ENCODE peak calls at places on chromosomes 3 and 15, in eight cellular contexts. W is astrocyte, L is pancreas, S is hepatocyte, Z is neural progenitor cell, T is spleen, N is fibroblast of lung, M is DND-41. I is an unnamed sample.

GRCh38 chr3:99747915-99748314 is 69.7 kb upstream of the CMSS1 start:
- DNase-seq in N (peak; percentile 70), S (peak; percentile 28), Z (peak; percentile 27), T (no peak), M (no peak), L (no peak), W (peak; percentile 45), I (no peak)

GRCh38 chr3:187919018-187919417 is 173.8 kb upstream of the BCL6 start:
- DNase-seq in N (peak; percentile 65), Z (no peak), M (peak; percentile 81), T (no peak), L (no peak), W (peak; percentile 60), S (no peak), I (no peak)

GRCh38 chr15:67307889-67308597 is 53.5 kb downstream of the IQCH start:
- DNase-seq in M (no peak), N (no peak), W (no peak), L (no peak), T (no peak), Z (peak; percentile 23), S (no peak), I (no peak)

GRCh38 chr3:31014317-31015040 is 120.0 kb upstream of the GADL1 start:
- DNase-seq in L (no peak), M (no peak), W (peak; percentile 70), N (peak; percentile 77), S (no peak), T (no peak), Z (no peak), I (no peak)

GRCh38 chr15:78791357-78791756 is 19.9 kb downstream of the ADAMTS7 start:
- DNase-seq in M (no peak), W (no peak), L (no peak), N (no peak), S (no peak), Z (no peak), T (no peak), I (no peak)

GRCh38 chr15:89686522-89686921 is 4.0 kb downstream of the PEX11A start:
- DNase-seq in W (no peak), S (no peak), T (no peak), Z (no peak), L (no peak), N (no peak), M (no peak), I (no peak)

GRCh38 chr15:30023798-30024295 is 58.9 kb upstream of the GOLGA8J start:
- DNase-seq in Z (no peak), W (peak; percentile 16), T (no peak), S (peak; percentile 44), L (no peak), N (peak; percentile 31), M (no peak), I (no peak)

GRCh38 chr3:171126478-171127214 is 100.1 kb upstream of the SLC2A2 start:
- DNase-seq in M (no peak), T (no peak), L (no peak), Z (no peak), W (no peak), S (no peak), N (no peak), I (no peak)

GRCh38 chr3:64185436-64185835 is 39.8 kb downstream of the PRICKLE2 start:
- DNase-seq in M (no peak), L (no peak), W (no peak), N (no peak), Z (no peak), S (no peak), T (no peak), I (no peak)

GRCh38 chr3:134371542-134372324 is 2.5 kb downstream of the AMOTL2 start:
- DNase-seq in W (peak; percentile 49), T (peak; percentile 23), L (peak; percentile 53), M (no peak), S (no peak), N (peak; percentile 65), Z (no peak), I (no peak)

GRCh38 chr3:116444099-116444700 is 1.1 kb downstream of the LSAMP start:
- DNase-seq in Z (peak; percentile 2), N (peak; percentile 18), L (no peak), T (no peak), M (no peak), S (no peak), W (peak; percentile 16), I (no peak)

GRCh38 chr15:80436511-80437307 is 32.5 kb downstream of the ARNT2 start:
- DNase-seq in N (peak; percentile 82), L (no peak), W (peak; percentile 73), Z (no peak), T (peak; percentile 32), M (no peak), S (peak; percentile 43), I (no peak)

GRCh38 chr3:178560759-178561158 is 24.5 kb downstream of the KCNMB2 start:
- DNase-seq in L (no peak), N (no peak), Z (no peak), M (no peak), S (no peak), T (no peak), W (no peak), I (no peak)

GRCh38 chr3:159821148-159821547 is 167.5 kb upstream of the IL12A start:
- DNase-seq in Z (no peak), S (no peak), N (peak; percentile 98), W (peak; percentile 98), T (no peak), L (no peak), M (no peak), I (no peak)

GRCh38 chr3:45870099-45870498 is 16.2 kb upstream of the CCR9 start:
- DNase-seq in Z (no peak), T (peak; percentile 81), L (no peak), S (no peak), W (no peak), M (peak; percentile 95), N (no peak), I (no peak)

GRCh38 chr3:120450914-120451669 is at the start of gene FSTL1:
- DNase-seq in M (no peak), W (peak; percentile 71), N (peak; percentile 83), L (peak; percentile 77), T (peak; percentile 75), S (peak; percentile 80), Z (peak; percentile 91), I (no peak)

GRCh38 chr3:171125010-171125409 is 98.5 kb upstream of the SLC2A2 start:
- DNase-seq in M (no peak), N (peak; percentile 67), L (no peak), W (peak; percentile 60), T (no peak), Z (no peak), S (no peak), I (no peak)

GRCh38 chr3:177729939-177730700 is 532.8 kb upstream of the TBL1XR1 start:
- DNase-seq in Z (no peak), T (no peak), M (peak; percentile 56), L (no peak), N (peak; percentile 74), W (peak; percentile 66), S (no peak), I (no peak)

GRCh38 chr3:53845103-53845880 is 927 bp downstream of the CHDH start:
- DNase-seq in Z (peak; percentile 80), N (peak; percentile 51), T (no peak), M (no peak), L (peak; percentile 87), W (peak; percentile 29), S (peak; percentile 71), I (peak; percentile 75)

GRCh38 chr3:124669470-124669869 is 60.8 kb upstream of the UMPS start:
- DNase-seq in Z (no peak), W (peak; percentile 82), T (no peak), L (no peak), N (peak; percentile 87), M (no peak), S (no peak), I (no peak)

GRCh38 chr3:159667261-159667660 is 321.4 kb upstream of the IL12A start:
- DNase-seq in N (peak; percentile 39), T (no peak), S (no peak), W (peak; percentile 20), M (no peak), L (no peak), Z (no peak), I (no peak)

GRCh38 chr3:126917232-126917804 is 65.6 kb upstream of the PLXNA1 start:
- DNase-seq in L (no peak), T (no peak), N (no peak), S (no peak), Z (no peak), M (no peak), W (no peak), I (no peak)
- H3K4me1 ChIP-seq in L (peaks cover 4% of the 10 kb centered on the region), T (peaks cover 24% of the 10 kb centered on the region), N (no peaks in the 10 kb centered on the region), S (no peaks in the 10 kb centered on the region), Z (no peaks in the 10 kb centered on the region), M (peaks cover 7% of the 10 kb centered on the region), W (peaks cover 9% of the 10 kb centered on the region), I (peaks cover 16% of the 10 kb centered on the region)

DNA sequence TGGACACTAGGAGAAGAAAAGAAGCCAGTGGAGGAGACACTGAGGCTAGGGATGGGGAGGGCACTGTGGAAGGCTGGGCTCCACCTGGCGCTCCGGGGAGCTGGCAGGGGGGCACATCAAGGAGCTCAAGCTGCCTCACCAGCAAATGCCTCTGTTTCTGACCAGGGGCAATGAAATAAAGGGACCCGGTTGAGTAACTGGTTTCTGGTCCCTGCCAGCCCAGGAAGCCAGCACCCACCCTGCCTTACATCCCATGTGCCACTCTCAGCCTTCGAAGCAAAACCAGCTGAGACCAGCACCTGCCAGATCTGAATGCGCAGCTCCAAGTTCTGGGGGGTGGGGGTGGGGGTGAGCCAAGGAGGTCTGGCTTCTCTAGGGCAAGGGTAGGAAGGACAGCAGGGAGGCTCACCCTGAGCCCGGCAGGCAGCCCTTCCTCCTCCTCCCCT is 359 bp upstream of the PAK6 start:
- DNase-seq in L (no peak), Z (no peak), S (no peak), N (no peak), W (no peak), T (no peak), M (no peak), I (no peak)
- H3K4me3 ChIP-seq in L (no peak overlapping the region), Z (peak overlapping the region; percentile 42), S (peak overlapping the region; percentile 61), N (peak overlapping the region; percentile 35), W (peak overlapping the region; percentile 52), T (peak overlapping the region; percentile 30), M (no peak overlapping the region), I (no peak overlapping the region)

GRCh38 chr3:13416002-13416793 is 3.9 kb downstream of the NUP210 start:
- DNase-seq in M (peak; percentile 38), L (no peak), S (no peak), Z (peak; percentile 41), T (no peak), W (no peak), N (no peak), I (no peak)
- TF ChIP-seq CTCF in M (peak; percentile 59), L (no peak), S (peak; percentile 9), Z (peak; percentile 58), T (no peak), W (no peak), N (no peak), I (no peak)

DNA sequence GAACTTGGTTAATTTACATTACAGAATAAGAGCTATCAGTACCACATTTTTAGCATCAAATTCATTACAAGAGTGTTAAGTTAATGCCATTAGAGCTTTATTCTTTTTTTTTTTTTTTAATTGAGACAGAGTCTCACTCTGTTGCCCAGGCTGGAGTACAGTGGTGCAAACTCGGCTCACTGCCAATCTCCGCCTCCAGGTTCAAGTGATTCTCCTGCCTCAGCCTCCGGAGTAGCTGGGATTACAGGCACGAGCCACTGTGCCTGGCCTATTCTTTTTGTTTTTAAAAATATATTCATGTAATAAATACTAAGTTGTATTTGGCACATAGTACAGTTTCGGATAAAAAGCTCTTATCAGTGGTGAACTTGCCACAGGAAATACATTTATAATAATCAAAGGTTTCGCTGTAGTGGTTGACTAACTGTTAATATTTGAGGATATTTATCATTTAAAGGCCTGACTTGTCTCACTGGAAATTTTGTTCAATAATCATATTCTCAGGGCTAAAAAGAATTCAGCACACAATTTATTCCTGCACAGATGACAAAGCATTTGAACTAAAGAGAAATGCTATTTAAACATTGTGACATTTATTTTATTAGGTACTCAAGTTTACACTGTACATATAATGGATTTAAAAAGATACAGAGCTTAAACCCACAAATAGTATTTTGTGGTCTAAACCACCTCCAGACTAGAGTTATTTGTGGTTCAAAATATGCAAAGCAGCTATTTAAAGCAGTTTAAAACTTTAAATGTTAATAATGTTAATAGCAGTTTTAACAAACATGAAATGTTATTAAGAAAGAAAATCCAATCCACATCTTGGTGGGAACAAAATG is 6.1 kb upstream of the LEKR1 start:
- DNase-seq in S (no peak), Z (no peak), N (peak; percentile 70), W (peak; percentile 63), M (no peak), L (no peak), T (no peak), I (no peak)
- H3K4me1 ChIP-seq in S (peaks cover 18% of the 10 kb centered on the region), Z (no peaks in the 10 kb centered on the region), N (peaks cover 12% of the 10 kb centered on the region), W (peaks cover 51% of the 10 kb centered on the region), M (no peaks in the 10 kb centered on the region), L (peaks cover 22% of the 10 kb centered on the region), T (peaks cover 11% of the 10 kb centered on the region), I (peaks cover 20% of the 10 kb centered on the region)